ENCODE peak calls at places on chromosomes 16 and 17, in nine cellular contexts. H is right atrium auricular region; U is AG04450; O is CD8-positive, alpha-beta T cell; G is fibroblast of lung; K is dorsolateral prefrontal cortex; J is ascending aorta; S is adrenal gland; E is heart right ventricle. Y is an unnamed sample.

GRCh38 chr17:79950711-79951110 is 85.0 kb downstream of the TBC1D16 start:
- DNase-seq in H (no peak), U (no peak), O (no peak), G (peak), K (peak), J (peak), S (no peak), E (no peak), Y (peak)

GRCh38 chr16:75443301-75443700 is 10.0 kb upstream of the CFDP1 start:
- DNase-seq in H (no peak), U (no peak), O (no peak), G (peak), K (no peak), J (no peak), S (no peak), E (no peak), Y (no peak)

GRCh38 chr16:51151951-51152663 is 1.0 kb upstream of the SALL1 start:
- DNase-seq in H (no peak), U (peak), O (no peak), G (peak), K (peak), J (no peak), S (no peak), E (peak), Y (peak)

GRCh38 chr16:83296505-83296904 is 511.3 kb upstream of the HSBP1 start:
- DNase-seq in H (no peak), U (no peak), O (no peak), G (no peak), K (no peak), J (no peak), S (no peak), E (no peak), Y (no peak)

GRCh38 chr16:4936991-4937781 is at the start of gene PPL:
- DNase-seq in H (no peak), U (no peak), O (no peak), G (no peak), K (no peak), J (no peak), S (peak), E (peak), Y (no peak)

GRCh38 chr16:14401839-14402115 is 228.3 kb downstream of the PARN start:
- DNase-seq in H (no peak), U (no peak), O (no peak), G (no peak), K (no peak), J (peak), S (no peak), E (peak), Y (no peak)

GRCh38 chr17:27840688-27841087 is 40.4 kb upstream of the NOS2 start:
- DNase-seq in H (no peak), U (no peak), O (no peak), G (no peak), K (no peak), J (no peak), S (no peak), E (no peak), Y (no peak)

GRCh38 chr17:78356163-78356713 is 3.6 kb downstream of the SOCS3 start:
- DNase-seq in H (no peak), U (peak), O (peak), G (peak), K (peak), J (peak), S (peak), E (peak), Y (no peak)

GRCh38 chr17:812638-813204 is 30.6 kb downstream of the MRM3 start:
- DNase-seq in H (no peak), U (no peak), O (no peak), G (no peak), K (no peak), J (no peak), S (no peak), E (no peak), Y (no peak)

GRCh38 chr17:28828294-28829040 is 14.1 kb downstream of the FAM222B start:
- DNase-seq in H (no peak), U (no peak), O (no peak), G (peak), K (no peak), J (no peak), S (no peak), E (no peak), Y (no peak)

GRCh38 chr17:76461765-76462555 is 5.4 kb upstream of the AANAT start:
- DNase-seq in H (no peak), U (no peak), O (no peak), G (no peak), K (no peak), J (no peak), S (no peak), E (no peak), Y (no peak)

GRCh38 chr16:81711609-81712329 is 67.3 kb upstream of the PLCG2 start:
- DNase-seq in H (peak), U (peak), O (no peak), G (peak), K (no peak), J (peak), S (peak), E (no peak), Y (no peak)

GRCh38 chr16:3186946-3187690 is 886 bp upstream of the OR1F1 start:
- DNase-seq in H (no peak), U (no peak), O (no peak), G (no peak), K (no peak), J (no peak), S (no peak), E (no peak), Y (no peak)

GRCh38 chr16:2428051-2428786 is 1.0 kb upstream of the CCNF start:
- DNase-seq in H (no peak), U (no peak), O (no peak), G (peak), K (no peak), J (no peak), S (peak), E (peak), Y (no peak)

GRCh38 chr16:72877374-72878028 is 170.4 kb downstream of the ZFHX3 start:
- DNase-seq in H (no peak), U (no peak), O (no peak), G (peak), K (no peak), J (no peak), S (peak), E (no peak), Y (no peak)

GRCh38 chr16:86444274-86445060 is 65.9 kb upstream of the FOXF1 start:
- DNase-seq in H (no peak), U (no peak), O (no peak), G (peak), K (no peak), J (no peak), S (no peak), E (no peak), Y (no peak)

GRCh38 chr16:86443508-86444130 is 66.7 kb upstream of the FOXF1 start:
- DNase-seq in H (no peak), U (no peak), O (no peak), G (no peak), K (no peak), J (no peak), S (no peak), E (no peak), Y (no peak)

GRCh38 chr16:86447228-86447627 is 63.1 kb upstream of the FOXF1 start:
- DNase-seq in H (no peak), U (no peak), O (no peak), G (no peak), K (no peak), J (no peak), S (no peak), E (no peak), Y (no peak)

GRCh38 chr16:86446279-86446678 is 64.0 kb upstream of the FOXF1 start:
- DNase-seq in H (no peak), U (no peak), O (no peak), G (no peak), K (no peak), J (no peak), S (no peak), E (no peak), Y (no peak)

GRCh38 chr16:86442703-86443102 is 67.6 kb upstream of the FOXF1 start:
- DNase-seq in H (no peak), U (no peak), O (no peak), G (no peak), K (no peak), J (no peak), S (no peak), E (no peak), Y (no peak)
- H3K27ac ChIP-seq in H (no peak), U (no peak), O (no peak), G (no peak), K (no peak), J (no peak), S (no peak), E (no peak), Y (no peak)

DNA sequence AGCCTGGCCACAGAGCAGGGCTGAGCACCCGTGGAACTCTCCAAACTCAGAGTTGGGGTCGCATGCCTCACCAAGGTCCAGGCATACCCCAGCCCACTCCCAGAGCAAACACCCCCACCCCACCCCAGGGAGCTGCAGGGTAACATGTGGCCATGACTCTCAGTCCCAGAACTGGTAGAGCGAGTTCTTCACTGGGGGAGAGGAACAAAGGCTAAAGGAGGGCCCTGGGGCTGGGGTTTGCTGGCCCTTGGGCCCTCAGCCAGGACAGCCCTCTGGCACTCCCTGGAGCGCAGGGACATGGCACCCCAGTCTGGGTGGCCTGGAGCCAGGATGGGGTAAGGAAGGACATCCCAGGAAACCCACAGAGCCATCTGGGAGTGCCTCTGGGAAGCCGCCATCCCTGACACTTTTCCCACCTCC is 4.2 kb downstream of the HID1 start:
- DNase-seq in H (no peak), U (no peak), O (no peak), G (no peak), K (no peak), J (no peak), S (no peak), E (no peak), Y (no peak)
- H3K27ac ChIP-seq in H (no peak), U (no peak), O (no peak), G (no peak), K (no peak), J (no peak), S (no peak), E (no peak), Y (peak)

DNA sequence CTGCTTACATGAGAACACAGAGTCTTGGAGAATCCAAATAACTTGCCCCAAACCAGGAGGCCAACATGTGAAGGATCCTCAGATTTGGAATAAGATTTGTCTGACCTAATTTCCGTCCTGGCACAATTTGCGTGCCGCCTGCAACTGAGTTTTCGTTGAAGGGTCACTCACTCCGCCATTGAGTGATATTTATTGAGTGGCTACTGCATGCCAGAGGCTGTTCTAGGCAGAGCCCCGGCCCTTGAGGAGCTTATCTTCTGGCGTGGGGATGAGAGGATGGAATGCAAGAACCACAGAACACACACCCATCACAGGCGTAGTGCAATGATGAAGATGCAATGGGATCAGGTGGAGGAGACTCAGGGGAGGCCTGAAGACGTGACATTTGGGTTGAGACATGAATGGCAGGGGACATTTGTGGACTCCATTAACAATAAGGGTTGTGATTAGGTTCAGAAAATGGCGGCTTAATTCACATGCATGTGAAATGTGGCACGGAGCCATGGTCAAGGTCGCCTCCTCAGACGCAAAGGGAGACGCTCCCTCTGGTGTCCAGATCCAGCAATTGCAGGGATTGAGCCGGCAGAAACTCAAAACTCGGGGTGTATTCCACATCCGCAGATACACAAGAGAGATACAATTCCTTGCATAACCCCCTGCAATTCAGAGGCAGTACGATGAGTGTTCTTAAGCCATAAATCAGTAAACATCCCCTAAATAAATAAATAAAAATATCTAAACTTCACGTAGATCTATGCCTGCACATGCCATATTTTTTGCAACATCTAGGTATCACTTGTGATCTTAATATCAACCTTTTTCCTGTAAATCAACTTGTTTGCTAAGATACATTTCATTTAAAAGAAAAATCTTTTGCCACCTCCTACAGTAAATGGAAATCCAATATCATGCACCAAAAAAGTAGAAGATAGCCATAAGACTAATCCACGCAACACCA is 57.9 kb upstream of the CACNG4 start:
- DNase-seq in H (peak), U (peak), O (peak), G (peak), K (peak), J (peak), S (peak), E (peak), Y (peak)
- H3K27ac ChIP-seq in H (no peak), U (no peak), O (no peak), G (no peak), K (no peak), J (no peak), S (no peak), E (no peak), Y (no peak)

GRCh38 chr17:15963670-15964110 is 18.8 kb downstream of the ADORA2B start:
- DNase-seq in H (no peak), U (no peak), O (no peak), G (peak), K (no peak), J (no peak), S (no peak), E (no peak), Y (no peak)

GRCh38 chr17:15966879-15967248 is 21.9 kb downstream of the ADORA2B start:
- DNase-seq in H (no peak), U (no peak), O (no peak), G (peak), K (no peak), J (no peak), S (no peak), E (no peak), Y (no peak)

GRCh38 chr17:15967706-15968399 is 22.9 kb downstream of the ADORA2B start:
- DNase-seq in H (no peak), U (no peak), O (no peak), G (peak), K (no peak), J (no peak), S (no peak), E (no peak), Y (no peak)

GRCh38 chr17:15966183-15966878 is 21.4 kb downstream of the ADORA2B start:
- DNase-seq in H (no peak), U (no peak), O (no peak), G (peak), K (peak), J (no peak), S (no peak), E (no peak), Y (peak)

DNA sequence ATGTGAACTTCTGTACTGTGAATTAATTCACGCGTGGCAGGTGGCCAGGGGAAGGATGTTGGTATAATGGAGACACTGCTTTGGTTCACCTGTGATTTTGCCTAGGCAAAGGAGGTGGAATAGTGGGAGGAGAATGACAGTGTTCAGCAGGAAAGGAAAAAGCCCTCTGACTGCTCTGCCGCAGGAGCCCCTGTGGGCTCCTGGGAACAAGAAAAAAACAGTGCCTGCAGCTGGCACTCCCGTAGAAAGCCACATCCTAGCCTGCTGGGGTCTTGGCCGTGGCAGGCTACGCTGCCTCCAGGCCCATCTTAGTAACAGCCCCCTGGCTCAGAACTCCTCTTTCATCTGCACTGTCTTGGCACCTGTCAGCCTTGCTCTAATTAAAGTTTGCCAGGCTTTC is 20.6 kb downstream of the ADORA2B start:
- DNase-seq in H (no peak), U (no peak), O (no peak), G (no peak), K (no peak), J (no peak), S (no peak), E (no peak), Y (no peak)
- H3K27ac ChIP-seq in H (no peak), U (no peak), O (no peak), G (no peak), K (peak), J (no peak), S (no peak), E (no peak), Y (no peak)

DNA sequence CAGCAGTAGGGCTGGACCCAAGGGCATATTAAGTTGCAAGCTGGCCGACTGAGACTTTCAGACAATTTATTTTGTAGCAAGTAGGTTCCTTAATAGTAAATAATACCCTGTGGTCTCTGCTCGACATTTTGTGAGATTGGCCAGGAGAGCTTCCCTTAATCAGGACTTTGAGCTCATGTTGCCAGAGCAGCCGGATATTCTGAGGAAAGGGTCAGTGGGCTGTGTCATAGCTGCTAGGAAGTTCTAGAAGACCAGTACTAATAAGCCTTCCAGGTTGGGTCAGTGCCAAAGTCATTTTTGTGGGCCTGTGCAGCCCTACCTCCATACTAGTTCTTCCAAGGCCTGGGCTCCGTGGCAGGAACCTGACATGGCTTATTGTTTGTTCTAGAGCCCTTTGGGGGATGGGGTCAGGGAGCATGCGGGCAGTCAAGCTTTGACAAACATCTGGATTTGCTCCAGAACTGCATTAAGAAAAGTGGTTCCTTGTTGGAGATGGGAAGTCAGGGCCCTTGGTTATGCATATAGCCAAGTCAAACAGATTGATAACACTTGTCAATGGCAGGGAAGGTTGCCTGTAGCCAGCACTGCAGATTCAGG is 7.5 kb downstream of the ALKBH5 start:
- DNase-seq in H (peak), U (no peak), O (no peak), G (no peak), K (no peak), J (no peak), S (peak), E (no peak), Y (no peak)
- H3K27ac ChIP-seq in H (peak), U (no peak), O (no peak), G (no peak), K (peak), J (peak), S (peak), E (peak), Y (peak)

DNA sequence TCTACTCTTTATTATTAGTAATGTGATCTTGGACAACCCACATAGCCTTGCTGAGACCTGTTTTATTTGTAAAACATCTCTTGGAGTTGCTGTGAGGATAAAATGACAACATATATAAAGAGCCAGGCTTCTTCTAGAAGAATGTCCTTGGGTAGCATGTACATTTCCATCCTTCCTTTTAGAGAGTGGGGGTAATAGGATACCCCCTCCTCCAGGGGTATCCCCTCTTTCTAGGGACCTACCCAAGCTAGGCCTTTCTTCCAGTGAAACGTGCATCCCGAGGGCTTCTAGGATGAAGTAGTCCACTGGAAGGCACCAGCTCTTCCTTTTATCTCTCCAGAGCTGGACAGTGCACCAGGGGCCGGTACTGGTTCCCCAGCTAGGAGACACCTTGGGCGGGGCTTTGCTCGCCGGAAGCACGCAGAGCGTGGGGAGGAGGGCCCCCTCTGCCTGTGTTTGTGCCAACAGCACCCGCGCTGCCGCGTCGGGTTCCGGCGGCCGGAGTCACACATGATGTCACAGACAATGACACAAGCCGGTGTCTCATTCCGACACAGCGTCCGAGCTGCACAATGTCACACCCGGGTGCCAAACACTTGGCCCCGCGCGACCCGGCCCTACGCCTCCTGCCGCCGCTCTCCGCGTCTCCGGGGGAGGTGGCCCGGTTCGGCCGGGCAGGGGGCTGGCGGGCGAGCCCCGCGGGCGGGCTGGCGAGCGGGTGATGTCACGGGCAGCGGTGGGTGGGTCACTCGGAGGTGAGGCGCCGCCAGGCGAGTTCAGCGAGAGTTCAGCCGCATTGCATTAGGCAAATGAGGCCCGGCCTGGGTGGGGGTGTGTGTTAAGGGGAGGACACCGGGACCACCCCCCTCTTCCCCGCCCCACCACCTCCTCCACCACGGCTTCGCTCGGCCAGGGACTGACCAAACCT is 23.4 kb downstream of the GJD3 start:
- DNase-seq in H (peak), U (no peak), O (peak), G (peak), K (peak), J (peak), S (peak), E (peak), Y (peak)
- H3K27ac ChIP-seq in H (peak), U (peak), O (peak), G (peak), K (peak), J (peak), S (peak), E (peak), Y (peak)

GRCh38 chr17:50953831-50954601 is 87.9 kb upstream of the TOB1 start:
- DNase-seq in H (peak), U (peak), O (no peak), G (peak), K (no peak), J (peak), S (peak), E (peak), Y (peak)

GRCh38 chr17:50952889-50953288 is 86.7 kb upstream of the TOB1 start:
- DNase-seq in H (peak), U (no peak), O (no peak), G (no peak), K (no peak), J (peak), S (no peak), E (no peak), Y (no peak)

GRCh38 chr17:50954641-50955121 is 88.5 kb upstream of the TOB1 start:
- DNase-seq in H (peak), U (no peak), O (no peak), G (no peak), K (no peak), J (peak), S (no peak), E (no peak), Y (no peak)

GRCh38 chr17:50955160-50955559 is 89.0 kb upstream of the TOB1 start:
- DNase-seq in H (peak), U (no peak), O (no peak), G (no peak), K (no peak), J (peak), S (no peak), E (no peak), Y (no peak)

GRCh38 chr17:50953518-50953830 is 87.3 kb upstream of the TOB1 start:
- DNase-seq in H (no peak), U (no peak), O (no peak), G (no peak), K (no peak), J (peak), S (no peak), E (no peak), Y (no peak)
- H3K27ac ChIP-seq in H (peak), U (no peak), O (no peak), G (peak), K (no peak), J (peak), S (peak), E (peak), Y (no peak)

GRCh38 chr16:56343661-56344517 is 81.5 kb downstream of the AMFR start:
- DNase-seq in H (no peak), U (no peak), O (no peak), G (no peak), K (no peak), J (no peak), S (no peak), E (no peak), Y (no peak)
- H3K27ac ChIP-seq in H (no peak), U (no peak), O (no peak), G (no peak), K (no peak), J (no peak), S (no peak), E (no peak), Y (no peak)